ENCODE peak calls at places on chromosomes 12 and 14, in six cellular contexts. F is GM23248, A is neural progenitor cell, H is PC-3, U is HCT116, T is SK-N-SH. Y is an unnamed sample.

GRCh38 chr12:20722142-20722541 is 27.0 kb downstream of the SLCO1C1 start:
- DNase-seq in F (no peak), U (no peak), H (no peak), T (no peak), A (no peak), Y (no peak)

GRCh38 chr12:85424581-85425348 is 144.7 kb downstream of the ALX1 start:
- DNase-seq in A (peak; percentile 36), H (peak; percentile 66), U (peak; percentile 21), F (peak; percentile 64), T (peak; percentile 19), Y (peak; percentile 58)

GRCh38 chr14:21090194-21090939 is 8.1 kb downstream of the ZNF219 start:
- DNase-seq in A (peak; percentile 66), H (no peak), F (no peak), T (peak; percentile 87), U (no peak), Y (no peak)

GRCh38 chr12:92570056-92570753 is 132.6 kb upstream of the PLEKHG7 start:
- DNase-seq in U (peak; percentile 75), T (peak; percentile 49), F (peak; percentile 79), H (peak; percentile 91), A (peak; percentile 89), Y (peak; percentile 87)

GRCh38 chr12:54003625-54004024 is 3.7 kb downstream of the HOXC9 start:
- DNase-seq in T (no peak), A (no peak), H (no peak), U (no peak), F (no peak), Y (no peak)

GRCh38 chr12:89768586-89769482 is 60.2 kb upstream of the ATP2B1 start:
- DNase-seq in F (peak; percentile 98), U (peak; percentile 95), A (no peak), T (no peak), H (peak; percentile 98), Y (no peak)

GRCh38 chr12:110117948-110118685 is 6.0 kb upstream of the IFT81 start:
- DNase-seq in F (no peak), A (no peak), T (no peak), U (no peak), H (no peak), Y (no peak)

GRCh38 chr12:126663304-126664094 is 1598.3 kb downstream of the AACS start:
- DNase-seq in A (peak; percentile 75), T (peak; percentile 17), F (peak; percentile 14), H (peak; percentile 35), U (peak; percentile 32), Y (no peak)

GRCh38 chr12:39319180-39319579 is 123.7 kb downstream of the KIF21A start:
- DNase-seq in U (no peak), H (no peak), F (no peak), T (no peak), A (no peak), Y (no peak)

GRCh38 chr12:58775396-58775795 is 144.9 kb downstream of the LRIG3 start:
- DNase-seq in H (no peak), F (no peak), A (no peak), U (no peak), T (no peak), Y (no peak)

GRCh38 chr12:32254260-32254659 is 145.1 kb upstream of the FGD4 start:
- DNase-seq in A (no peak), F (no peak), H (no peak), U (no peak), T (no peak), Y (no peak)

GRCh38 chr12:32253154-32253795 is 146.1 kb upstream of the FGD4 start:
- DNase-seq in T (no peak), U (no peak), A (no peak), F (peak; percentile 18), H (no peak), Y (no peak)

GRCh38 chr12:32249701-32250270 is 143.1 kb downstream of the BICD1 start:
- DNase-seq in T (no peak), U (no peak), A (peak; percentile 24), F (no peak), H (peak; percentile 34), Y (no peak)

GRCh38 chr12:32248594-32249140 is 142.0 kb downstream of the BICD1 start:
- DNase-seq in H (no peak), T (no peak), F (no peak), A (no peak), U (no peak), Y (no peak)

DNA sequence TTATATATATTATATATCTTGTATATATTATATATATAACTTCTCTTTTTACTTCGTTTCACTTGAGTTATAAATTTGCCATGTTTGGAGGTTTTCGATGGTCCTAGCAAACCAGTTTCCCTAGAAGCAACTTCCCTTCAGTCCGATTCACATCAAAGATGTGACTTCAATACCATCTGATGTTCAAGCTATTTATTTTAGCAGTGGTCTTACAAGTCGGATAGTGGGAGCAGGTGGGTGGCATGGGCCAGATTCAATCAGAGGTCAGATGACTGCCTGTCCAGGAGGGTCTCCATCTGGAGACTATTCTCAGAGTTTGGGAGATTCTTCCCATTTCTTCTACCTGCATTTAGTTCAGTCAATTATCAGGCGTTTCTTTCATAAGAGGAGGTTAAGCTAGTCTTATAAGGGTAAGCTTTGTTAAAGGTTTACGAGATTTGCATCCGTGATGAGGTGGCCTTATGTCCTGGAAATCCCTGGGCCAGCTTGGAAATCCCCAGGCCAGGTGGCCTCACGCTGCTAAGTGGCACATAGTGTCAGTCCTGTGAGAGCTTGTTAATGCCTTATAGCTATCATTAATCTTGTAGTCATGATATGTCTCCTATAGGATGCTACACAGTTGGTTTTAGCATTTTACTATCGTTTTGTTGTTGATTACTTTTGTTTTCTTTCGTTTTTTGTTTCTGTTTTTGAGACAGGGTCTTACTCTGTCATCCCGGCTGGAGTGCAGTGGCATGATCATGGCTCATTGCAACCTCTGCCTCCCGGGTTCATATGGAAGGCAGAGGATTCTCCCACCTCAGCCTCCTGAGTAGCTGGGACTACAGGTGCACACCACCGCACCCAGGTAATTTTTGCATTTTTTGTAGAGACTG is 145.8 kb downstream of the BICD1 start:
- DNase-seq in H (no peak), U (no peak), F (no peak), T (no peak), A (peak; percentile 70), Y (peak; percentile 77)
- H3K4me3 ChIP-seq in H (no peak overlapping the region), U (no peak overlapping the region), F (no peak overlapping the region), T (no peak overlapping the region), A (no peak overlapping the region), Y (peak overlapping the region; percentile 39)

GRCh38 chr12:31485570-31485969 is 105.4 kb downstream of the DENND5B start:
- DNase-seq in F (no peak), A (no peak), U (no peak), H (no peak), T (no peak), Y (no peak)
- TF ChIP-seq EZH2phosphoT487 in F (no peak), A (no peak), U (no peak), H (no peak), T (no peak), Y (no peak)

GRCh38 chr12:28807535-28807934 is 341.5 kb upstream of the FAR2 start:
- DNase-seq in H (no peak), A (no peak), U (no peak), F (no peak), T (no peak), Y (no peak)

GRCh38 chr12:28814246-28814645 is 334.8 kb upstream of the FAR2 start:
- DNase-seq in H (peak; percentile 100), F (no peak), T (no peak), U (no peak), A (no peak), Y (no peak)

GRCh38 chr12:28811457-28811856 is 337.6 kb upstream of the FAR2 start:
- DNase-seq in U (no peak), F (no peak), A (no peak), T (peak; percentile 69), H (no peak), Y (no peak)
- H3K9ac ChIP-seq in U (no peak overlapping the region), F (no peak overlapping the region), A (no peak overlapping the region), T (no peak overlapping the region), H (no peak overlapping the region), Y (no peak overlapping the region)

GRCh38 chr12:27709932-27710591 is 570 bp upstream of the MRPS35 start:
- DNase-seq in T (no peak), U (no peak), F (peak; percentile 73), A (no peak), H (peak; percentile 77), Y (peak; percentile 12)

GRCh38 chr12:27711312-27711682 is 665 bp downstream of the MRPS35 start:
- DNase-seq in A (no peak), T (no peak), F (no peak), H (peak; percentile 53), U (no peak), Y (peak; percentile 19)

GRCh38 chr12:27707216-27707615 is 3.4 kb upstream of the MRPS35 start:
- DNase-seq in T (no peak), F (no peak), U (no peak), H (no peak), A (no peak), Y (no peak)

GRCh38 chr12:27710592-27711311 is at the start of gene MRPS35:
- DNase-seq in H (peak; percentile 95), U (peak; percentile 80), T (peak; percentile 91), F (peak; percentile 97), A (peak; percentile 85), Y (peak; percentile 91)

GRCh38 chr12:27709212-27709931 is 1.3 kb upstream of the MRPS35 start:
- DNase-seq in U (no peak), A (no peak), F (no peak), H (no peak), T (no peak), Y (no peak)
- H3K4me3 ChIP-seq in U (no peak overlapping the region), A (no peak overlapping the region), F (peak overlapping the region; percentile 98), H (peak overlapping the region; percentile 87), T (peak overlapping the region; percentile 98), Y (no peak overlapping the region)

GRCh38 chr14:59281613-59282012 is 93.1 kb downstream of the DAAM1 start:
- DNase-seq in H (peak; percentile 95), F (peak; percentile 83), U (no peak), T (no peak), A (no peak), Y (no peak)
- TF ChIP-seq EZH2phosphoT487 in H (no peak), F (no peak), U (no peak), T (no peak), A (no peak), Y (no peak)

DNA sequence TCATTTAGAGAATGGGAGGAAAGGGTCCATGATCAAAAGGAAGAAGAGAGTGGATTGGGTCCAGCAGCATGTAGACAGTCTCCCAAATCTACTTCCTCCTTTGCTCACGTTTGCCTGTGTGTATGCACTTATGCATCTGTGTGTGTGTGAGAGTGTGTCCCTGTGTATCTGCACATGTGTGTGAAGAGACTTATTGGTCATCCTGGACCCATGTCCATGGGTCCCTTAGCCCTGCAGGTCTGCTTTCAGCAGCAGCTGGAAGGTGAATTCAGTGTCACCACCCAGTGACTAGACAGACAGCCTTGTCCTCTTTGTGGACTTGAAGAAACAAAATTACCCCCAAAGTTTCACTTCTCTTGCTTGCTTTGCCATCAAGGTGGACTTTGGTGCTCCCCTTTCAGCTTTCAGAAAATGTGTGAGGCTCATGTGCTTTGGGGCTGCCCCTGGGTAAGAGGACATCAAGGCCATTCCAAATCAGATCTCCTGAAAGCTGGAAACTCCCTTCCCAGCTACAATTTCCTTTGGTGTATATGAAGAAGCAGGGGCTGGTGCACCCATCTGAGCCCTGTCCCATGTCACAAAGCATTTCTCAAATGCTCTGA is 1063.8 kb downstream of the BCL11B start:
- DNase-seq in U (no peak), H (no peak), T (no peak), F (no peak), A (no peak), Y (no peak)
- H3K9ac ChIP-seq in U (no peak overlapping the region), H (no peak overlapping the region), T (no peak overlapping the region), F (no peak overlapping the region), A (no peak overlapping the region), Y (no peak overlapping the region)

Y was measured in MM.1S.